ENCODE peak calls at places on chromosomes 4 and X, in six cellular contexts. C is neuronal stem cell, P is IMR-90, E is H9, K is mesenchymal stem cell, F is trophoblast cell. X is an unnamed sample.

GRCh38 chrX:64204701-64205440 is 637 bp downstream of the AMER1 start:
- DNase-seq in K (peak), E (peak), C (no peak), P (peak), F (no peak), X (no peak)

GRCh38 chrX:120769576-120770341 is 105.9 kb downstream of the CT47B1 start:
- DNase-seq in F (peak), P (peak), K (peak), E (no peak), C (no peak), X (no peak)

GRCh38 chr4:75658881-75659280 is 14.3 kb downstream of the G3BP2 start:
- DNase-seq in K (peak), F (no peak), C (no peak), E (no peak), P (peak), X (no peak)

GRCh38 chr4:54498661-54499111 is 159.1 kb upstream of the KIT start:
- DNase-seq in K (peak), C (no peak), P (peak), F (peak), E (no peak), X (no peak)

GRCh38 chr4:78938868-78939666 is at the start of gene PAQR3:
- DNase-seq in K (peak), C (peak), P (peak), F (peak), E (peak), X (peak)

GRCh38 chr4:159162576-159162975 is 59.7 kb downstream of the RAPGEF2 start:
- DNase-seq in P (no peak), F (no peak), E (no peak), K (no peak), C (no peak), X (no peak)

GRCh38 chr4:113760094-113760851 is 1.3 kb downstream of the CAMK2D start:
- DNase-seq in C (no peak), K (peak), F (no peak), P (peak), E (no peak), X (no peak)

GRCh38 chr4:105845559-105845958 is 49.7 kb upstream of the NPNT start:
- DNase-seq in F (no peak), K (no peak), P (no peak), C (no peak), E (no peak), X (no peak)

GRCh38 chr4:141130947-141131545 is 2.2 kb downstream of the RNF150 start:
- DNase-seq in C (no peak), F (no peak), E (no peak), K (no peak), P (no peak), X (no peak)

GRCh38 chr4:146846882-146847281 is 98.8 kb downstream of the TTC29 start:
- DNase-seq in C (no peak), F (no peak), P (no peak), K (no peak), E (no peak), X (no peak)

GRCh38 chr4:39205000-39205399 is 22.7 kb downstream of the WDR19 start:
- DNase-seq in K (no peak), F (no peak), P (no peak), E (no peak), C (no peak), X (no peak)

GRCh38 chr4:159229164-159229563 is 126.3 kb downstream of the RAPGEF2 start:
- DNase-seq in E (no peak), F (peak), P (peak), K (peak), C (peak), X (no peak)

GRCh38 chr4:19831644-19832285 is 419.9 kb upstream of the SLIT2 start:
- DNase-seq in K (peak), P (peak), E (no peak), F (no peak), C (no peak), X (no peak)

GRCh38 chr4:114383721-114384120 is 214.9 kb upstream of the UGT8 start:
- DNase-seq in K (peak), E (no peak), F (no peak), P (peak), C (no peak), X (no peak)

GRCh38 chr4:183098723-183099536 is at the start of gene WWC2:
- DNase-seq in K (peak), E (peak), F (peak), C (peak), P (peak), X (peak)

GRCh38 chr4:5882947-5883346 is 9.9 kb downstream of the CRMP1 start:
- DNase-seq in C (no peak), F (no peak), P (no peak), E (no peak), K (no peak), X (no peak)

GRCh38 chr4:76950846-76951321 is 1.3 kb downstream of the SEPTIN11 start:
- DNase-seq in K (peak), F (peak), P (peak), E (peak), C (no peak), X (no peak)

GRCh38 chr4:37970702-37971101 is 10.5 kb downstream of the PTTG2 start:
- DNase-seq in K (no peak), E (peak), F (no peak), C (no peak), P (peak), X (no peak)

GRCh38 chr4:83010111-83010521 is 507 bp downstream of the LIN54 start:
- DNase-seq in P (peak), F (no peak), K (peak), E (no peak), C (no peak), X (no peak)

GRCh38 chr4:76305033-76305687 is 1.4 kb upstream of the STBD1 start:
- DNase-seq in K (no peak), F (no peak), P (no peak), C (no peak), E (no peak), X (no peak)

GRCh38 chr4:170420255-170420693 is 330.5 kb upstream of the AADAT start:
- DNase-seq in C (no peak), E (no peak), F (no peak), K (peak), P (peak), X (no peak)
- H3K4me2 ChIP-seq in C (no peak), E (no peak), F (no peak), K (no peak), P (no peak), X (no peak)

GRCh38 chrX:48934581-48935331 is 15.9 kb upstream of the PIM2 start:
- DNase-seq in P (no peak), E (no peak), K (no peak), F (no peak), C (no peak), X (no peak)
- H4K91ac ChIP-seq in P (no peak), E (no peak), K (no peak), F (no peak), C (no peak), X (no peak)

GRCh38 chr4:73870778-73871177 is 1.6 kb downstream of the CXCL1 start:
- DNase-seq in K (peak), P (no peak), C (no peak), E (no peak), F (no peak), X (no peak)

GRCh38 chr4:73867783-73868182 is 1.4 kb upstream of the CXCL1 start:
- DNase-seq in F (no peak), E (peak), C (no peak), P (no peak), K (peak), X (no peak)

GRCh38 chr4:73870260-73870659 is 1.1 kb downstream of the CXCL1 start:
- DNase-seq in C (no peak), P (no peak), F (no peak), K (peak), E (no peak), X (no peak)

GRCh38 chr4:73868206-73869129 is 725 bp upstream of the CXCL1 start:
- DNase-seq in E (no peak), F (no peak), C (peak), P (no peak), K (peak), X (no peak)

GRCh38 chr4:73869130-73870055 is at the start of gene CXCL1:
- DNase-seq in C (peak), E (peak), P (no peak), K (peak), F (no peak), X (no peak)
- H3K4me2 ChIP-seq in C (peak), E (peak), P (peak), K (peak), F (peak), X (peak)

DNA sequence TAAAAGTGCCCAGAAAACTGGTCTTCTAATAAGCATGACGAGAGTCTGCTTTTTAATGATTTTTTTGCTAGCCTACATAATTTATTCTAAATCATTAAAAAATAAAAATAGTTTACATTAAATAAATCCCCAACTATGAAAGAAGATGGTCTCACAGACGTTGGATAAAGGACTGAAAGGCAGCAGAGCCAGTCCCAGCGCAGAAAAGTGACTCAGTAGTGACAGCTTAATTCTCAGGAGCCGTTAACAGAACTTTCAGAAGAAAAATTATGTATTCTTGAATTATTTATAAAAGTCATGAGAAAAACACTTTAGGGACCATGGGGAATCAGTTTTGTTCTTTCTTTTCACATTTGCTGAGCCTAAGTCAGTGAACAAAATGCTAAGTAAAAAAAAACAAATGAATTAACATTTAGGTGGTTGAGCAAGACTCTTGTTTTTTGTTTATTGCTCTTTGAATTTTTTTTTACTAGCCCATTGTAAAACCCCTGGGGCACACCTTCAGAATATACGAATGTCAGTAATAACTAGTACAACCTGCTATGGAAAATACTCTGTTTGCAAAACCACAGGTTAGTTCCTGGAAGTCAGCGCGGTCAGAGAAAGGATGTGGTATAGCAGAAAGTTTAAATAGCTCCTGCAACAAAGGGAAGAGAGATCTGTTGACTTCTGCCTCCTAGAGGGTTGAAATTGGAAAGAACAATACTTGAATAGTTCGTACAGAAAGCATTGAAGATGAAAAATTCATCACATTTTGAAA is 50.4 kb upstream of the CCDC160 start:
- DNase-seq in C (no peak), E (no peak), P (no peak), K (no peak), F (no peak), X (no peak)
- H4K91ac ChIP-seq in C (no peak), E (no peak), P (no peak), K (no peak), F (no peak), X (no peak)

GRCh38 chrX:106898462-106898861 is 4.7 kb downstream of the RIPPLY1 start:
- DNase-seq in P (peak), E (no peak), F (peak), C (peak), K (peak), X (no peak)
- H3K4me2 ChIP-seq in P (no peak), E (no peak), F (no peak), C (no peak), K (no peak), X (no peak)

GRCh38 chrX:77451041-77451440 is 3.9 kb downstream of the FGF16 start:
- DNase-seq in P (peak), K (peak), C (no peak), E (no peak), F (no peak), X (no peak)
- H4K91ac ChIP-seq in P (no peak), K (no peak), C (no peak), E (no peak), F (no peak), X (no peak)

GRCh38 chr4:13160906-13161305 is 323.2 kb downstream of the RAB28 start:
- DNase-seq in E (no peak), C (no peak), K (no peak), P (peak), F (no peak), X (no peak)
- H3K4me2 ChIP-seq in E (no peak), C (no peak), K (no peak), P (no peak), F (no peak), X (no peak)

DNA sequence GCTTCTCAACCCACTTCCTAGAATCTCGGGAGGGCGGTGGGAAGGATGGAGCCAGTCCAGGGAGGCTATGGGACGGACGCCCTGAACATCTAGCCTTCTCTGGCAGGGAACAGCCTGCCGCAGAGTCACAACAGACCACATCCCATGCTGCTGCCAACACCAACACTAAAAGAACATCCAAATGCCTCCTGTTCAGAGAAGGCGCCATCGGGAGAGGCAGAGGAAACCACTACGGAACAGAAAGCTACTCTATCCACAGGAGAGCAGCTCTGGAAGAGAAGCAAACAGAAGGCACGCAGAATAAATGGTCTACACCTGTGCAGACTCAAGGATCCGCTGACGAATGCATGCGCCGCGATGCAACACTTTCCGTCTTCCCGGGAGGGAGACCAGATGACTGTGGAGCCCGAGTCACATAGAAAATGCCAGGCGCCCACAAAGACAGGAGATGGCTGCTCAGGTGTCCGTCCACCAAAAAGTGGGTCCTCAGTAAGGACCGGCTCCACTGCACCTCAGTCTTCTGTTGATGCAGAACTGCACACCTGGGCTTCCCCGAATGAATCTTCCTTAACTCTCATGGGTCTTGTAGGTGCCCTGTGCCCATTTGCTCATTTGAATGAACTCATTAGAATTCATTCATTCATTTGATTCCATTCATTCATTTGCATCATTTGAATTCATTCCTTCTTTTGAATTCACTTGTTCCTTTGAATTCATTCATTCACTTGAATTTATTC is 217.5 kb downstream of the DHRSX start:
- DNase-seq in F (no peak), P (no peak), E (no peak), K (no peak), C (no peak), X (no peak)
- H4K91ac ChIP-seq in F (no peak), P (no peak), E (no peak), K (no peak), C (no peak), X (no peak)

GRCh38 chrX:134715930-134716619 is 57.8 kb upstream of the PLAC1 start:
- DNase-seq in F (no peak), E (peak), K (no peak), P (no peak), C (no peak), X (no peak)
- H3K4me2 ChIP-seq in F (no peak), E (no peak), K (no peak), P (no peak), C (no peak), X (no peak)

X was measured in H1.